ENCODE peak calls at places on chromosomes 11 and 22, in five cellular contexts. S is GM23338, X is aorta, C is adrenal gland, F is K562. J is an unnamed sample.

GRCh38 chr22:24706050-24706449 is 68.5 kb downstream of the PIWIL3 start:
- DNase-seq in F (peak; percentile 54), C (no peak), S (peak; percentile 81), X (no peak), J (peak; percentile 61)

GRCh38 chr11:83349371-83349770 is 63.2 kb upstream of the CCDC90B start:
- DNase-seq in C (no peak), S (no peak), X (no peak), F (no peak), J (no peak)

GRCh38 chr11:43920598-43921419 is 21.6 kb upstream of the C11orf96 start:
- DNase-seq in C (peak; percentile 86), F (peak; percentile 52), X (peak; percentile 66), S (no peak), J (peak; percentile 100)

GRCh38 chr11:44946268-44946667 is 4.4 kb downstream of the TP53I11 start:
- DNase-seq in X (peak; percentile 74), S (no peak), F (no peak), C (no peak), J (no peak)

GRCh38 chr11:820655-821512 is 2.2 kb downstream of the PNPLA2 start:
- DNase-seq in C (peak; percentile 96), X (peak; percentile 93), F (no peak), S (no peak), J (no peak)

GRCh38 chr11:124170801-124171586 is 12.2 kb upstream of the OR10D3 start:
- DNase-seq in F (peak; percentile 60), C (no peak), X (no peak), S (peak; percentile 34), J (no peak)

GRCh38 chr11:133992121-133992520 is 35.4 kb upstream of the IGSF9B start:
- DNase-seq in X (no peak), F (no peak), C (no peak), S (no peak), J (no peak)

GRCh38 chr22:50641696-50642607 is 14.0 kb upstream of the ARSA start:
- DNase-seq in S (peak; percentile 92), F (peak; percentile 32), X (no peak), C (no peak), J (peak; percentile 74)

GRCh38 chr11:27406498-27407354 is 43.7 kb upstream of the CCDC34 start:
- DNase-seq in C (no peak), F (peak; percentile 39), S (no peak), X (no peak), J (no peak)
- H3K4me3 ChIP-seq in C (no peak overlapping the region), F (no peak overlapping the region), S (no peak overlapping the region), X (no peak overlapping the region), J (no peak overlapping the region)

DNA sequence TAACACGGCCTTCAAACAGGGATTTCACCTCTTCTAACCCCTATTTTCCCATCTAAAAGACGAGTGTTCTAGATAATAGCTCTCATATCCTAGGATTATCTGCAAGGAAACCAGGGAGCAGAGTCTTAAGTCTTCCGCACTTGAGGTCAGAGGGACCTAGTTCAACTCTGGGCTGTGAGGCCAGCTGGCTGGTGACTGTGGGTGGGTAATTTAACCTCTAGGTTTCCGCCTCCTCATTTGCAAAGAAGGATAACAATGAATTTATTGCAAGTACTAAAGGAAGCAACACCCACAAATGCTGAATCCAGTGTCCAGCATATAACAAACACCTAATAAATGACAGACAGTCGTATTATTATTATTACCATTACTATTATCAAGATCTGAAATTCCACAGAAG is 70.0 kb downstream of the LARGE1 start:
- DNase-seq in S (no peak), X (no peak), C (no peak), F (no peak), J (no peak)
- H3K4me3 ChIP-seq in S (peak overlapping the region; percentile 39), X (no peak overlapping the region), C (no peak overlapping the region), F (no peak overlapping the region), J (no peak overlapping the region)

GRCh38 chr11:77067776-77068460 is 1.1 kb downstream of the CAPN5 start:
- DNase-seq in X (peak; percentile 33), F (no peak), C (no peak), S (no peak), J (no peak)

GRCh38 chr11:77069969-77070582 is 3.3 kb downstream of the CAPN5 start:
- DNase-seq in F (no peak), X (no peak), S (no peak), C (no peak), J (no peak)

GRCh38 chr11:77069336-77069968 is 2.7 kb downstream of the CAPN5 start:
- DNase-seq in C (no peak), X (peak; percentile 37), F (no peak), S (no peak), J (no peak)

GRCh38 chr11:77066229-77067023 is at the start of gene CAPN5:
- DNase-seq in F (peak; percentile 98), C (peak; percentile 94), S (peak; percentile 96), X (peak; percentile 94), J (peak; percentile 96)

DNA sequence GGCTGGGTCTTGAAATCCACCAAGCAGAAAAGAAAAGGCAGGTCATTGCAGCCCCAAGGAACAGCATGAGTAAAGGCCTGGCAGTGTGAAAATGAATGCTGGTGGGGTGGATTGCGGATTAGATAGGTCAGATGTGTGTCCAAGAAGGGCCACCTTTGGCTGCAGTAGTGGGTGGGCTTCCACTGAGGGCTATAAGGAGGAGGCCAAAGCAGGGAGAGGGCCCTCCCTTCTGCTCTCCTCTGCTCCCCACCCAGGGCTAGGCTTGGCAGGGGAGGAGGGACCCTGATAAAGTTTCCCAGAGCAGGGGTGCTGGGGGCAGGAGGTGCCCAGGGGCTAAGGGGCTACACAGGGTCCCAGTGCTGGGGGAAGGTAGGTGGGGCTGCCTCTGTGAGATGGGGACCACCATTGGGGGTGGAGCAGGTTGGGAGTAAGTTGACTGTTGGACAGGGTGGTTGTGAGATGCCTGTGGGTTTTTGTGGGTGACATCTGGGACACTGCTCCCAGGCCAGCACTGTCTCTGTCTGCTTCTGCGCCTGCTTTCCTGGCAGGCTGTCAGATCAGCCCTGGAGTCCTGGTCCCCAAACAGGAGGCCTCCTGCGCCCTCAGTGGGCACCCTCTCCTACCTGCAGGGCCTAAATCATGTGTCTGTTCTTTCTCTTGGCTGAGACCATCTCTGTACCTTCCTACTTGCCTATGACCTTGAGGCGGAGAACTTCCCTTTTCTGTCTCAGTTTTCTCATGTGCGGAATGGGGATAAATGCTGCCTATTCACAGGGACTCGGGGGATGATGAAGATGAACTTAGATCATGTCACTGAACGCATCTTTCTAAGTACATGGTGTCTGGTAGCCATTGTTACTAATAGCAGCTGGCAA is 1.9 kb downstream of the CAPN5 start:
- DNase-seq in C (no peak), F (no peak), S (no peak), X (no peak), J (no peak)
- H3K4me3 ChIP-seq in C (no peak overlapping the region), F (no peak overlapping the region), S (no peak overlapping the region), X (no peak overlapping the region), J (no peak overlapping the region)

GRCh38 chr22:29621761-29622526 is 18.5 kb downstream of the NF2 start:
- DNase-seq in C (no peak), X (no peak), S (peak; percentile 40), F (no peak), J (peak; percentile 92)
- H3K4me3 ChIP-seq in C (no peak overlapping the region), X (no peak overlapping the region), S (no peak overlapping the region), F (no peak overlapping the region), J (no peak overlapping the region)

GRCh38 chr11:107928046-107928766 is at the start of gene RAB39A:
- DNase-seq in X (peak; percentile 95), C (peak; percentile 89), F (peak; percentile 97), S (peak; percentile 99), J (peak; percentile 95)

GRCh38 chr11:107928767-107929507 is 689 bp downstream of the RAB39A start:
- DNase-seq in S (peak; percentile 65), C (peak; percentile 23), F (no peak), X (peak; percentile 56), J (no peak)

GRCh38 chr11:107927559-107927958 is 689 bp upstream of the RAB39A start:
- DNase-seq in X (no peak), F (no peak), S (no peak), C (no peak), J (no peak)

GRCh38 chr11:107931206-107931605 is 3.0 kb downstream of the RAB39A start:
- DNase-seq in X (no peak), S (no peak), C (no peak), F (no peak), J (no peak)

GRCh38 chr11:107929611-107930200 is 1.5 kb downstream of the RAB39A start:
- DNase-seq in S (peak; percentile 44), C (peak; percentile 10), F (no peak), X (no peak), J (no peak)
- H3K4me3 ChIP-seq in S (peak overlapping the region; percentile 99), C (peak overlapping the region; percentile 54), F (no peak overlapping the region), X (no peak overlapping the region), J (no peak overlapping the region)

GRCh38 chr22:17264321-17265052 is 45.3 kb upstream of the ADA2 start:
- DNase-seq in X (no peak), F (no peak), S (peak; percentile 87), C (no peak), J (peak; percentile 48)
- H3K4me3 ChIP-seq in X (no peak overlapping the region), F (no peak overlapping the region), S (peak overlapping the region; percentile 44), C (no peak overlapping the region), J (no peak overlapping the region)

J was measured in choroid plexus epithelial cell.